ENCODE peak calls at places on chromosomes 3 and 15, in seven cellular contexts. Y is activated effector memory CD4-positive, alpha-beta T cell treated with anti-CD3 and anti-CD28 coated beads, Interleukin-2, amount 50 U/mL, for 16 hours; G is T-helper 2 cell; W is anterior cingulate cortex; B is lung; U is AG10803; Z is body of pancreas. P is an unnamed sample.
A peak's percentile ranks its signal among the peaks of the same experiment; 100 is the strongest.

GRCh38 chr3:12998648-12999047 is 74.6 kb downstream of the IQSEC1 start:
- DNase-seq in G (no peak), Z (no peak), B (no peak), W (no peak), Y (no peak), U (no peak), P (no peak)

GRCh38 chr3:167166594-167167253 is 213.4 kb downstream of the ZBBX start:
- DNase-seq in Y (no peak), B (no peak), W (no peak), G (no peak), Z (no peak), U (no peak), P (no peak)

GRCh38 chr15:70375586-70375985 is 277.9 kb upstream of the TLE3 start:
- DNase-seq in W (no peak), B (no peak), Z (no peak), G (no peak), U (no peak), Y (no peak), P (no peak)

GRCh38 chr15:58761010-58761388 is 10.1 kb upstream of the MINDY2 start:
- DNase-seq in G (no peak), W (no peak), Y (peak; percentile 68), B (no peak), Z (no peak), U (no peak), P (no peak)

GRCh38 chr3:30241721-30242120 is 364.7 kb upstream of the TGFBR2 start:
- DNase-seq in W (no peak), U (no peak), Y (no peak), G (no peak), Z (no peak), B (no peak), P (no peak)

GRCh38 chr3:172272699-172273098 is 175.6 kb downstream of the GHSR start:
- DNase-seq in U (peak; percentile 91), Z (no peak), G (no peak), B (no peak), Y (no peak), W (no peak), P (no peak)

GRCh38 chr15:74202461-74203401 is at the start of gene STRA6:
- DNase-seq in Z (no peak), Y (no peak), G (no peak), B (no peak), W (no peak), U (peak; percentile 33), P (no peak)

GRCh38 chr3:145307272-145307671 is 853.7 kb downstream of the PLOD2 start:
- DNase-seq in B (no peak), W (no peak), Z (no peak), U (no peak), G (no peak), Y (no peak), P (no peak)

GRCh38 chr3:76490064-76490463 is 549.8 kb upstream of the ROBO2 start:
- DNase-seq in W (no peak), Y (no peak), U (no peak), Z (no peak), G (no peak), B (no peak), P (no peak)

GRCh38 chr15:45732544-45733130 is 97.8 kb downstream of the SQOR start:
- DNase-seq in U (no peak), W (no peak), Y (no peak), B (no peak), G (no peak), Z (no peak), P (no peak)

GRCh38 chr15:45401665-45402161 is 23.4 kb upstream of the GATM start:
- DNase-seq in U (no peak), B (no peak), Z (no peak), G (no peak), W (no peak), Y (no peak), P (peak; percentile 21)

GRCh38 chr3:194136519-194137313 is 768 bp downstream of the HES1 start:
- DNase-seq in G (no peak), B (peak; percentile 57), W (no peak), Z (peak; percentile 64), Y (peak; percentile 76), U (peak; percentile 90), P (peak; percentile 48)

GRCh38 chr3:20125912-20126311 is 60.1 kb downstream of the SGO1 start:
- DNase-seq in U (peak; percentile 5), Y (no peak), B (no peak), G (no peak), W (no peak), Z (no peak), P (no peak)

GRCh38 chr15:80478075-80478474 is 73.9 kb downstream of the ARNT2 start:
- DNase-seq in W (no peak), B (no peak), Y (no peak), G (no peak), Z (no peak), U (peak; percentile 70), P (no peak)

GRCh38 chr15:59218099-59218498 is 11.5 kb downstream of the LDHAL6B start:
- DNase-seq in U (no peak), G (no peak), Y (no peak), B (no peak), Z (no peak), W (no peak), P (no peak)

GRCh38 chr3:11755276-11755675 is 91.4 kb downstream of the TAMM41 start:
- DNase-seq in Y (no peak), G (no peak), U (no peak), B (no peak), Z (no peak), W (no peak), P (no peak)

GRCh38 chr3:196803891-196804468 is 63.7 kb upstream of the SENP5 start:
- DNase-seq in G (no peak), Z (no peak), B (no peak), U (peak; percentile 17), Y (no peak), W (no peak), P (no peak)

GRCh38 chr3:111998661-111999641 is at the start of gene TAGLN3:
- DNase-seq in B (peak; percentile 34), W (peak; percentile 17), U (no peak), Y (no peak), G (no peak), Z (peak; percentile 42), P (peak; percentile 68)

GRCh38 chr3:61371123-61371522 is 119.9 kb upstream of the FHIT start:
- DNase-seq in Y (no peak), Z (no peak), U (no peak), B (no peak), G (no peak), W (no peak), P (peak; percentile 38)

GRCh38 chr3:167723025-167723512 is 11.6 kb downstream of the PDCD10 start:
- DNase-seq in W (no peak), G (no peak), B (no peak), Y (no peak), Z (no peak), U (no peak), P (no peak)

GRCh38 chr3:42704136-42704841 is 1.7 kb upstream of the HHATL start:
- DNase-seq in Z (no peak), G (no peak), B (no peak), Y (peak; percentile 59), U (no peak), W (no peak), P (no peak)

GRCh38 chr15:42716626-42717025 is 20.3 kb downstream of the CDAN1 start:
- DNase-seq in Y (no peak), U (peak; percentile 7), W (no peak), B (no peak), Z (no peak), G (no peak), P (no peak)

GRCh38 chr3:194584435-194584776 is 48.8 kb downstream of the TMEM44 start:
- DNase-seq in Z (no peak), Y (no peak), G (no peak), U (peak; percentile 30), W (no peak), B (no peak), P (no peak)

GRCh38 chr3:130946876-130947275 is 53.0 kb downstream of the ATP2C1 start:
- DNase-seq in Z (no peak), W (no peak), U (no peak), B (no peak), G (no peak), Y (no peak), P (no peak)

GRCh38 chr3:25604107-25604805 is 60.5 kb downstream of the TOP2B start:
- DNase-seq in Z (no peak), U (peak; percentile 62), G (no peak), B (no peak), Y (no peak), W (no peak), P (peak; percentile 64)

GRCh38 chr3:197297020-197297419 is 1.4 kb downstream of the DLG1 start:
- DNase-seq in U (no peak), W (no peak), Y (no peak), B (no peak), G (no peak), Z (no peak), P (no peak)

GRCh38 chr3:172246107-172246870 is 202.0 kb downstream of the GHSR start:
- DNase-seq in G (no peak), Y (no peak), Z (peak; percentile 50), W (no peak), U (no peak), B (no peak), P (no peak)